ENCODE peak calls at places on chromosomes 1 and 21, in seven cellular contexts. One of them, this sample, is unnamed.
A peak's percentile ranks its signal among the peaks of the same experiment; 100 is the strongest.

GRCh38 chr21:44836349-44836665 is 18.4 kb upstream of the SUMO3 start:
- DNase-seq in SK-N-SH: no peak
- DNase-seq in suprapubic skin: no peak
- DNase-seq in sigmoid colon: no peak
- DNase-seq in esophagus muscularis mucosa: no peak
- DNase-seq in stomach: no peak
- DNase-seq in transverse colon: no peak
- DNase-seq in this sample: no peak

GRCh38 chr1:210848474-210848873 is 285.5 kb downstream of the KCNH1 start:
- DNase-seq in transverse colon: no peak
- DNase-seq in stomach: no peak
- DNase-seq in suprapubic skin: no peak
- DNase-seq in sigmoid colon: no peak
- DNase-seq in esophagus muscularis mucosa: no peak
- DNase-seq in SK-N-SH: no peak
- DNase-seq in this sample: no peak

GRCh38 chr1:165073402-165074007 is 283.0 kb downstream of the LMX1A start:
- DNase-seq in esophagus muscularis mucosa: no peak
- DNase-seq in stomach: no peak
- DNase-seq in sigmoid colon: no peak
- DNase-seq in suprapubic skin: no peak
- DNase-seq in SK-N-SH: peak; percentile 47
- DNase-seq in transverse colon: no peak
- DNase-seq in this sample: no peak

GRCh38 chr1:201876148-201876547 is 12.6 kb upstream of the SHISA4 start:
- DNase-seq in SK-N-SH: no peak
- DNase-seq in sigmoid colon: no peak
- DNase-seq in suprapubic skin: no peak
- DNase-seq in esophagus muscularis mucosa: no peak
- DNase-seq in transverse colon: no peak
- DNase-seq in stomach: no peak
- DNase-seq in this sample: no peak

GRCh38 chr21:46441961-46442498 is 16.7 kb upstream of the DIP2A start:
- DNase-seq in sigmoid colon: no peak
- DNase-seq in suprapubic skin: no peak
- DNase-seq in transverse colon: no peak
- DNase-seq in stomach: no peak
- DNase-seq in SK-N-SH: no peak
- DNase-seq in esophagus muscularis mucosa: no peak
- DNase-seq in this sample: peak; percentile 76

GRCh38 chr1:81142099-81142776 is 658.5 kb upstream of the ADGRL2 start:
- DNase-seq in suprapubic skin: no peak
- DNase-seq in esophagus muscularis mucosa: no peak
- DNase-seq in stomach: no peak
- DNase-seq in transverse colon: no peak
- DNase-seq in sigmoid colon: no peak
- DNase-seq in SK-N-SH: no peak
- DNase-seq in this sample: no peak

GRCh38 chr1:178634445-178634844 is 90.6 kb upstream of the RALGPS2 start:
- DNase-seq in stomach: no peak
- DNase-seq in suprapubic skin: no peak
- DNase-seq in sigmoid colon: no peak
- DNase-seq in esophagus muscularis mucosa: no peak
- DNase-seq in transverse colon: no peak
- DNase-seq in SK-N-SH: no peak
- DNase-seq in this sample: no peak

GRCh38 chr1:1680912-1681273 is 11.7 kb downstream of the SLC35E2B start:
- DNase-seq in suprapubic skin: peak; percentile 60
- DNase-seq in stomach: peak; percentile 66
- DNase-seq in transverse colon: peak; percentile 44
- DNase-seq in SK-N-SH: peak; percentile 15
- DNase-seq in esophagus muscularis mucosa: no peak
- DNase-seq in sigmoid colon: peak; percentile 42
- DNase-seq in this sample: no peak

GRCh38 chr1:229025576-229025975 is 245.3 kb upstream of the RAB4A start:
- DNase-seq in transverse colon: no peak
- DNase-seq in stomach: no peak
- DNase-seq in SK-N-SH: no peak
- DNase-seq in esophagus muscularis mucosa: no peak
- DNase-seq in suprapubic skin: no peak
- DNase-seq in sigmoid colon: no peak
- DNase-seq in this sample: no peak

GRCh38 chr1:168743001-168743400 is 14.0 kb upstream of the DPT start:
- DNase-seq in SK-N-SH: no peak
- DNase-seq in transverse colon: no peak
- DNase-seq in sigmoid colon: no peak
- DNase-seq in esophagus muscularis mucosa: peak; percentile 47
- DNase-seq in suprapubic skin: no peak
- DNase-seq in stomach: no peak
- DNase-seq in this sample: no peak

GRCh38 chr1:24047101-24047459 is 64.9 kb downstream of the MYOM3 start:
- DNase-seq in transverse colon: peak; percentile 29
- DNase-seq in stomach: no peak
- DNase-seq in esophagus muscularis mucosa: no peak
- DNase-seq in sigmoid colon: peak; percentile 83
- DNase-seq in suprapubic skin: no peak
- DNase-seq in SK-N-SH: no peak
- DNase-seq in this sample: no peak

GRCh38 chr1:176201568-176201967 is 5.5 kb downstream of the COP1 start:
- DNase-seq in stomach: no peak
- DNase-seq in sigmoid colon: no peak
- DNase-seq in SK-N-SH: no peak
- DNase-seq in suprapubic skin: no peak
- DNase-seq in esophagus muscularis mucosa: no peak
- DNase-seq in transverse colon: no peak
- DNase-seq in this sample: no peak

GRCh38 chr1:176205322-176205914 is 1.7 kb downstream of the COP1 start:
- DNase-seq in SK-N-SH: no peak
- DNase-seq in sigmoid colon: no peak
- DNase-seq in suprapubic skin: no peak
- DNase-seq in stomach: no peak
- DNase-seq in transverse colon: no peak
- DNase-seq in esophagus muscularis mucosa: no peak
- DNase-seq in this sample: no peak

GRCh38 chr1:176206006-176206960 is 803 bp downstream of the COP1 start:
- DNase-seq in stomach: peak; percentile 40
- DNase-seq in SK-N-SH: peak; percentile 63
- DNase-seq in suprapubic skin: no peak
- DNase-seq in sigmoid colon: peak; percentile 68
- DNase-seq in transverse colon: peak; percentile 62
- DNase-seq in esophagus muscularis mucosa: no peak
- DNase-seq in this sample: peak; percentile 51

GRCh38 chr1:176206961-176207902 is at the start of gene COP1:
- DNase-seq in esophagus muscularis mucosa: peak; percentile 99
- DNase-seq in sigmoid colon: peak; percentile 98
- DNase-seq in SK-N-SH: peak; percentile 94
- DNase-seq in suprapubic skin: peak; percentile 98
- DNase-seq in stomach: peak; percentile 98
- DNase-seq in transverse colon: peak; percentile 99
- DNase-seq in this sample: peak; percentile 100

GRCh38 chr1:176203735-176204134 is 3.4 kb downstream of the COP1 start:
- DNase-seq in esophagus muscularis mucosa: no peak
- DNase-seq in transverse colon: no peak
- DNase-seq in sigmoid colon: no peak
- DNase-seq in suprapubic skin: no peak
- DNase-seq in SK-N-SH: no peak
- DNase-seq in stomach: no peak
- DNase-seq in this sample: no peak
- H3K4me1 ChIP-seq in esophagus muscularis mucosa: peaks cover 60% of the 10 kb centered on the region
- H3K4me1 ChIP-seq in transverse colon: peaks cover 49% of the 10 kb centered on the region
- H3K4me1 ChIP-seq in sigmoid colon: peaks cover 51% of the 10 kb centered on the region
- H3K4me1 ChIP-seq in suprapubic skin: peaks cover 51% of the 10 kb centered on the region
- H3K4me1 ChIP-seq in SK-N-SH: peaks cover 15% of the 10 kb centered on the region
- H3K4me1 ChIP-seq in stomach: peaks cover 83% of the 10 kb centered on the region
- H3K4me1 ChIP-seq in this sample: peaks cover 32% of the 10 kb centered on the region

GRCh38 chr1:220274122-220274855 is 2.0 kb upstream of the RAB3GAP2 start:
- DNase-seq in transverse colon: no peak
- DNase-seq in stomach: no peak
- DNase-seq in esophagus muscularis mucosa: no peak
- DNase-seq in suprapubic skin: no peak
- DNase-seq in SK-N-SH: no peak
- DNase-seq in sigmoid colon: peak; percentile 61
- DNase-seq in this sample: no peak
- TF ChIP-seq EP300 in transverse colon: no peak
- TF ChIP-seq EP300 in stomach: no peak
- TF ChIP-seq EP300 in esophagus muscularis mucosa: no peak
- TF ChIP-seq EP300 in suprapubic skin: no peak
- TF ChIP-seq EP300 in SK-N-SH: no peak
- TF ChIP-seq EP300 in sigmoid colon: no peak
- TF ChIP-seq EP300 in this sample: no peak

DNA sequence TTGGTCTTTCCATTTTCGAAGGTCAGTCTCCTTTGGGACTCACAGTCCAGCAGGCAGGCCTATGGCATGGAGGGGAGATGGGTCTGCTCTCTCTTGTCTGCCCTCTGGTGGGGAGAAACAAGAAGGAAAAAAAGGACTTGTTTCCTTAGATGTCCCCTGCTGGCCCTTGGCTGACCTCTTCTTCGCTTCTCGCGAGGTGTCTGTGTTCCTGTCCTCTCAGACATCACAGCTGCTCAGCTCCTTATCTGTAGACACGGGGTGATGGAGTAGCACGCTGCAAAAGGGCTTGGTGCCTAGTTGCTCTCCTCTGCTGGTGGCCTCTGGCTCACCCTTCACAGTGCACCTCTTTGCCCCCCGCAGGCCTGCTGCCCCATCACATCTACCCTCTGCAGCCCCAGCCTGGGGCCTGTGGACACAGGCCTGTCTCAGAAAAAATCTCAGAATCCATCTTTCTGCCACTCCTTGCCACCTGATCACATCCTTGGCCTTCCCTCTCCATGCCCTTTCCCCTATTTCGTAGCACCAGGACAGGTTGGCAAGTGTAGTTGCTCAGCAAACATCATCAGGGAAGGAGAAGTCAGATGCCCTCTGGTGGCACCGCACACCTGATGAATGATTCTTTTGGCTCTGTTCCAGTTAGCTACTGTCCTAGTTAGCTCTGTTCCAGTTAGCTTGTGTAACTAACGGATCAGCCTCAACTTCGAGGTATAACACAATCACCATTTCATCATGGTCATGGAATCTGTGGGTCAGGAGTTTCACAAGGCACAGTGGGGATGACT is 18.7 kb upstream of the AK2 start:
- DNase-seq in SK-N-SH: peak; percentile 85
- DNase-seq in transverse colon: peak; percentile 77
- DNase-seq in sigmoid colon: peak; percentile 91
- DNase-seq in stomach: peak; percentile 59
- DNase-seq in esophagus muscularis mucosa: peak; percentile 93
- DNase-seq in suprapubic skin: peak; percentile 81
- DNase-seq in this sample: no peak
- TF ChIP-seq POLR2AphosphoS5 in SK-N-SH: no peak
- TF ChIP-seq POLR2AphosphoS5 in transverse colon: peak; percentile 79
- TF ChIP-seq POLR2AphosphoS5 in sigmoid colon: peak; percentile 39
- TF ChIP-seq POLR2AphosphoS5 in stomach: peak; percentile 45
- TF ChIP-seq POLR2AphosphoS5 in esophagus muscularis mucosa: peak; percentile 41
- TF ChIP-seq POLR2AphosphoS5 in suprapubic skin: no peak
- TF ChIP-seq POLR2AphosphoS5 in this sample: no peak

GRCh38 chr1:161195171-161195570 is 3.7 kb downstream of the ADAMTS4 start:
- DNase-seq in stomach: no peak
- DNase-seq in esophagus muscularis mucosa: no peak
- DNase-seq in sigmoid colon: no peak
- DNase-seq in transverse colon: no peak
- DNase-seq in suprapubic skin: no peak
- DNase-seq in SK-N-SH: no peak
- DNase-seq in this sample: no peak

GRCh38 chr1:161192476-161193465 is 6.1 kb downstream of the ADAMTS4 start:
- DNase-seq in stomach: peak; percentile 72
- DNase-seq in SK-N-SH: peak; percentile 89
- DNase-seq in sigmoid colon: peak; percentile 85
- DNase-seq in transverse colon: peak; percentile 71
- DNase-seq in suprapubic skin: no peak
- DNase-seq in esophagus muscularis mucosa: no peak
- DNase-seq in this sample: peak; percentile 64

GRCh38 chr1:161196111-161196510 is 2.7 kb downstream of the ADAMTS4 start:
- DNase-seq in suprapubic skin: no peak
- DNase-seq in stomach: no peak
- DNase-seq in transverse colon: no peak
- DNase-seq in SK-N-SH: no peak
- DNase-seq in esophagus muscularis mucosa: no peak
- DNase-seq in sigmoid colon: no peak
- DNase-seq in this sample: no peak

GRCh38 chr1:161191971-161192370 is 6.9 kb downstream of the ADAMTS4 start:
- DNase-seq in SK-N-SH: no peak
- DNase-seq in transverse colon: no peak
- DNase-seq in suprapubic skin: no peak
- DNase-seq in sigmoid colon: no peak
- DNase-seq in esophagus muscularis mucosa: no peak
- DNase-seq in stomach: no peak
- DNase-seq in this sample: no peak

GRCh38 chr1:161193561-161194235 is 5.2 kb downstream of the ADAMTS4 start:
- DNase-seq in transverse colon: no peak
- DNase-seq in stomach: peak; percentile 57
- DNase-seq in suprapubic skin: no peak
- DNase-seq in sigmoid colon: no peak
- DNase-seq in esophagus muscularis mucosa: no peak
- DNase-seq in SK-N-SH: no peak
- DNase-seq in this sample: peak; percentile 82
- H3K4me1 ChIP-seq in transverse colon: peaks cover 20% of the 10 kb centered on the region
- H3K4me1 ChIP-seq in stomach: peaks cover 69% of the 10 kb centered on the region
- H3K4me1 ChIP-seq in suprapubic skin: peaks cover 57% of the 10 kb centered on the region
- H3K4me1 ChIP-seq in sigmoid colon: peaks cover 47% of the 10 kb centered on the region
- H3K4me1 ChIP-seq in esophagus muscularis mucosa: peaks cover 60% of the 10 kb centered on the region
- H3K4me1 ChIP-seq in SK-N-SH: peaks cover 44% of the 10 kb centered on the region
- H3K4me1 ChIP-seq in this sample: peaks cover 5% of the 10 kb centered on the region

GRCh38 chr1:226654046-226654445 is 85.0 kb downstream of the ITPKB start:
- DNase-seq in sigmoid colon: no peak
- DNase-seq in suprapubic skin: no peak
- DNase-seq in SK-N-SH: no peak
- DNase-seq in esophagus muscularis mucosa: no peak
- DNase-seq in stomach: no peak
- DNase-seq in transverse colon: no peak
- DNase-seq in this sample: no peak
- TF ChIP-seq EP300 in sigmoid colon: no peak
- TF ChIP-seq EP300 in suprapubic skin: no peak
- TF ChIP-seq EP300 in SK-N-SH: no peak
- TF ChIP-seq EP300 in esophagus muscularis mucosa: no peak
- TF ChIP-seq EP300 in stomach: no peak
- TF ChIP-seq EP300 in transverse colon: no peak
- TF ChIP-seq EP300 in this sample: no peak

GRCh38 chr1:219201656-219202055 is 28.0 kb downstream of the LYPLAL1 start:
- DNase-seq in esophagus muscularis mucosa: no peak
- DNase-seq in suprapubic skin: no peak
- DNase-seq in SK-N-SH: no peak
- DNase-seq in sigmoid colon: no peak
- DNase-seq in transverse colon: no peak
- DNase-seq in stomach: no peak
- DNase-seq in this sample: no peak
- TF ChIP-seq POLR2AphosphoS5 in esophagus muscularis mucosa: no peak
- TF ChIP-seq POLR2AphosphoS5 in suprapubic skin: no peak
- TF ChIP-seq POLR2AphosphoS5 in SK-N-SH: no peak
- TF ChIP-seq POLR2AphosphoS5 in sigmoid colon: no peak
- TF ChIP-seq POLR2AphosphoS5 in transverse colon: no peak
- TF ChIP-seq POLR2AphosphoS5 in stomach: no peak
- TF ChIP-seq POLR2AphosphoS5 in this sample: no peak